ENCODE peak calls at places on chromosomes 2 and 18, in four cellular contexts. One of them, this sample, is unnamed.

GRCh38 chr2:141331127-141331526 is 799.7 kb downstream of the LRP1B start:
- DNase-seq in EL: peak; percentile 49
- DNase-seq in breast epithelium: no peak
- DNase-seq in NCI-H1436: no peak
- DNase-seq in this sample: no peak

GRCh38 chr2:62304429-62305417 is 108.8 kb downstream of the B3GNT2 start:
- DNase-seq in EL: peak; percentile 79
- DNase-seq in breast epithelium: peak; percentile 70
- DNase-seq in NCI-H1436: peak; percentile 25
- DNase-seq in this sample: no peak

GRCh38 chr2:224268441-224268840 is 133.5 kb downstream of the FAM124B start:
- DNase-seq in EL: peak; percentile 53
- DNase-seq in breast epithelium: no peak
- DNase-seq in NCI-H1436: peak; percentile 44
- DNase-seq in this sample: no peak

GRCh38 chr2:169997140-169997887 is 170.1 kb downstream of the UBR3 start:
- DNase-seq in EL: no peak
- DNase-seq in breast epithelium: no peak
- DNase-seq in NCI-H1436: no peak
- DNase-seq in this sample: no peak

GRCh38 chr2:26477911-26478253 is at the start of gene OTOF:
- DNase-seq in EL: peak; percentile 92
- DNase-seq in breast epithelium: no peak
- DNase-seq in NCI-H1436: no peak
- DNase-seq in this sample: no peak

GRCh38 chr2:197920581-197921213 is 116.3 kb downstream of the PLCL1 start:
- DNase-seq in EL: no peak
- DNase-seq in breast epithelium: no peak
- DNase-seq in NCI-H1436: no peak
- DNase-seq in this sample: no peak

GRCh38 chr2:9310390-9310789 is 103.8 kb downstream of the ASAP2 start:
- DNase-seq in EL: peak; percentile 89
- DNase-seq in breast epithelium: no peak
- DNase-seq in NCI-H1436: no peak
- DNase-seq in this sample: peak; percentile 64

GRCh38 chr2:98454500-98455235 is 10.0 kb downstream of the INPP4A start:
- DNase-seq in EL: peak; percentile 47
- DNase-seq in breast epithelium: no peak
- DNase-seq in NCI-H1436: no peak
- DNase-seq in this sample: no peak

GRCh38 chr2:126059379-126059778 is 596.6 kb upstream of the GYPC start:
- DNase-seq in EL: no peak
- DNase-seq in breast epithelium: no peak
- DNase-seq in NCI-H1436: no peak
- DNase-seq in this sample: no peak

GRCh38 chr18:52615321-52615720 is 275.3 kb downstream of the DCC start:
- DNase-seq in EL: no peak
- DNase-seq in breast epithelium: no peak
- DNase-seq in NCI-H1436: no peak
- DNase-seq in this sample: no peak

GRCh38 chr18:45566025-45566740 is 49.1 kb upstream of the SLC14A2 start:
- DNase-seq in EL: peak; percentile 81
- DNase-seq in breast epithelium: no peak
- DNase-seq in NCI-H1436: no peak
- DNase-seq in this sample: peak; percentile 72

GRCh38 chr18:23634692-23635091 is 28.0 kb downstream of the ANKRD29 start:
- DNase-seq in EL: no peak
- DNase-seq in breast epithelium: no peak
- DNase-seq in NCI-H1436: no peak
- DNase-seq in this sample: no peak

GRCh38 chr2:96527990-96528679 is 8.4 kb upstream of the ARID5A start:
- DNase-seq in EL: peak; percentile 14
- DNase-seq in breast epithelium: no peak
- DNase-seq in NCI-H1436: no peak
- DNase-seq in this sample: no peak

GRCh38 chr2:199457147-199458016 is at the start of gene SATB2:
- DNase-seq in EL: peak; percentile 81
- DNase-seq in breast epithelium: no peak
- DNase-seq in NCI-H1436: peak; percentile 67
- DNase-seq in this sample: no peak

GRCh38 chr2:239677455-239678185 is 276.8 kb upstream of the HDAC4 start:
- DNase-seq in EL: no peak
- DNase-seq in breast epithelium: no peak
- DNase-seq in NCI-H1436: no peak
- DNase-seq in this sample: no peak

GRCh38 chr2:119233326-119234020 is 9.8 kb downstream of the STEAP3 start:
- DNase-seq in EL: peak; percentile 83
- DNase-seq in breast epithelium: no peak
- DNase-seq in NCI-H1436: no peak
- DNase-seq in this sample: no peak

GRCh38 chr2:27869763-27870162 is 20.4 kb downstream of the RBKS start:
- DNase-seq in EL: no peak
- DNase-seq in breast epithelium: no peak
- DNase-seq in NCI-H1436: no peak
- DNase-seq in this sample: no peak

GRCh38 chr18:64111950-64112349 is 36.9 kb downstream of the LINC00305 start:
- DNase-seq in EL: no peak
- DNase-seq in breast epithelium: no peak
- DNase-seq in NCI-H1436: no peak
- DNase-seq in this sample: no peak

GRCh38 chr2:181163139-181163538 is 182.7 kb downstream of the UBE2E3 start:
- DNase-seq in EL: no peak
- DNase-seq in breast epithelium: no peak
- DNase-seq in NCI-H1436: no peak
- DNase-seq in this sample: no peak